ENCODE peak calls at places on chromosomes 6 and 20, in six cellular contexts. K, U, E, W, C and X are unnamed samples.
A peak's percentile ranks its signal among the peaks of the same experiment; 100 is the strongest.

GRCh38 chr20:44028868-44029847 is 114.5 kb downstream of the TOX2 start:
- DNase-seq in K (no peak), E (no peak), C (no peak), U (no peak), W (no peak), X (no peak)

GRCh38 chr6:20438462-20439070 is 36.9 kb downstream of the E2F3 start:
- DNase-seq in W (no peak), E (no peak), U (no peak), C (no peak), K (no peak), X (no peak)

GRCh38 chr6:144661101-144661806 is 376.1 kb downstream of the UTRN start:
- DNase-seq in K (no peak), E (no peak), U (peak; percentile 62), W (no peak), C (no peak), X (no peak)

GRCh38 chr6:105301756-105302616 is 100.9 kb downstream of the PREP start:
- DNase-seq in U (no peak), K (no peak), E (no peak), W (no peak), C (no peak), X (no peak)

GRCh38 chr6:42338573-42339218 is 113.0 kb downstream of the TRERF1 start:
- DNase-seq in C (peak; percentile 95), U (peak; percentile 99), K (no peak), W (no peak), E (no peak), X (no peak)

GRCh38 chr20:43925215-43925614 is 10.6 kb downstream of the TOX2 start:
- DNase-seq in U (no peak), E (no peak), W (no peak), C (no peak), K (no peak), X (no peak)

GRCh38 chr6:146878564-146879343 is 280.0 kb downstream of the ADGB start:
- DNase-seq in K (no peak), C (no peak), W (no peak), U (no peak), E (no peak), X (no peak)

GRCh38 chr6:157530126-157530525 is 149.1 kb downstream of the ZDHHC14 start:
- DNase-seq in W (no peak), K (no peak), E (no peak), C (no peak), U (no peak), X (no peak)

GRCh38 chr6:46419576-46420002 is 71.7 kb downstream of the RCAN2 start:
- DNase-seq in K (no peak), U (peak; percentile 48), C (peak; percentile 15), W (no peak), E (peak; percentile 41), X (peak; percentile 54)

GRCh38 chr6:75337805-75338204 is 53.2 kb upstream of the TMEM30A start:
- DNase-seq in K (no peak), C (no peak), E (no peak), U (peak; percentile 39), W (no peak), X (no peak)

GRCh38 chr6:130326496-130326895 is 39.3 kb upstream of the TMEM200A start:
- DNase-seq in E (no peak), C (no peak), U (peak; percentile 62), K (no peak), W (no peak), X (no peak)

GRCh38 chr20:4509825-4510522 is 211.7 kb upstream of the PRND start:
- DNase-seq in K (no peak), C (no peak), W (no peak), E (no peak), U (peak; percentile 52), X (no peak)

GRCh38 chr6:149964243-149965190 is 774 bp downstream of the ULBP1 start:
- DNase-seq in K (no peak), C (no peak), E (no peak), U (peak; percentile 23), W (no peak), X (no peak)

GRCh38 chr6:2858678-2859324 is 17.1 kb upstream of the SERPINB1 start:
- DNase-seq in C (no peak), U (no peak), W (no peak), K (no peak), E (no peak), X (no peak)

GRCh38 chr20:63285636-63286615 is 7.1 kb upstream of the COL20A1 start:
- DNase-seq in E (peak; percentile 22), U (no peak), W (no peak), C (no peak), K (peak; percentile 10), X (no peak)

GRCh38 chr6:47736083-47736700 is 37.8 kb downstream of the ADGRF4 start:
- DNase-seq in C (no peak), K (no peak), W (no peak), U (peak; percentile 43), E (no peak), X (no peak)

DNA sequence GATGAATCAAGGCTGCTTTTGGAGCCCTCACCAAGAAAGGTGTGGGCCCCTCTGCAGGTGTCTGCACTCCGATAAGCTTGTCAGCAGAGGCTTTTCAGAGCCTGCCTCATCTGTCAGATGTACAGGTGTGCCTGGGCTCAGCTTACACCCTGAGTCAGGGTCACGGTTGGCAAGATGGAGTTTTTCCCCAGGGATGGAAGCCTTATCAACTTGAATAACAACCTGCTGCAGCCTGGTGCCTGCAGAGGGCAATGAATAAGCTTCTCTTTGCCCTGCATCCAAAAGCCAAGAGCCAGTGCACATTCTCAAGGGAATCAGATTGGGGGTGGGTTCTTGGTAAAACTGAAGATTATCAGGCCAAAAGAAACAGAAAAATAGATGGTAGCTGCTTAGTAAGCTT is 427.1 kb downstream of the CD83 start:
- DNase-seq in W (no peak), U (no peak), C (no peak), K (no peak), E (no peak), X (no peak)
- TF ChIP-seq CTCF in W (no peak), U (no peak), C (no peak), K (no peak), E (no peak), X (no peak)

DNA sequence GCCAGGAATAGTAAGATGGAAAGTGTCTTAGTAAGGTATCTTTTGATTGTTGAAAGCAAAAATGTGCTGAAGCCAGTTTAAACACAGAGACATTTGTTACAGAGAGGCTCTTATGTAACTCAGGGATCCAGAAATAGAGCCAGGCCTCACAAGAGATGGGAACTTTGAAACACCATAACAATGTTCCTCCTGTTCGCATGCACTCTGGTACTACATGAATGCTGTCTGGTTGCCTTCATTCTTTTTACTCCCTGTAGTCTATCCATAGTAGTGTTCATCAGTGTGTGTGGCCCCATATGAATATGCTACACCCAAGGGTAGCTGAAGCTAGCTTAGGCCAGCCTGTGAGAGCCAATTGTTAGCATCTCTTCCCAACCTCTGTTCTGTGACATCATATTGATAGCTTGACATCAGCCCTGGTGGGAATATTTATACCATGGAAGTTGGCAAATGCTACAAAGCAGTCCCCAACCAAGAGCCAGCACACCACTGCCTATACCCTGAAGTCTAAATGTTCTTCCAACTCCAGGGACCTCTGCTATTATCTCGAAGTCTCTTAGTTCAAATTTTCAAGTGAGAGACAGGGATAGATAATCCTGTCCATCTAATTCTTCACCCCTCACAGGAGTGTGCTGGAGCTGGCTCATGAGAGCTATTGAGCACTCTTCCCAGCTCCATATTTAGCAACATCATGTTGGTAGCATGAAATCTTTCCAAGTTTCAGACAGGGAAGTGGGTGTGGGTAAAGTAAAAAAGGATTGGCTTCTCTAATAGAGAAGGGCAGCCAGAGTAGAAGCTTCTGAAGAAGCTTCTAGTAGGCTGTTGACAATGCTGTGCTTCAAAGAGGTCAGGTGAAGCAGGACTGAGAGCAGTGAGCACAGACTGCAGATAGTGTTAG is 7.0 kb downstream of the NDUFAF5 start:
- DNase-seq in E (no peak), U (no peak), W (no peak), K (no peak), C (no peak), X (no peak)
- H3K27ac ChIP-seq in E (peak overlapping the region; percentile 56), U (no peak overlapping the region), W (no peak overlapping the region), K (peak overlapping the region; percentile 71), C (no peak overlapping the region), X (peak overlapping the region; percentile 43)

GRCh38 chr6:99905209-99906106 is 88.6 kb downstream of the MCHR2 start:
- DNase-seq in W (no peak), E (no peak), U (peak; percentile 36), C (no peak), K (no peak), X (no peak)
- TF ChIP-seq CTCF in W (peak; percentile 54), E (peak; percentile 41), U (peak; percentile 76), C (peak; percentile 74), K (peak; percentile 49), X (peak; percentile 64)

DNA sequence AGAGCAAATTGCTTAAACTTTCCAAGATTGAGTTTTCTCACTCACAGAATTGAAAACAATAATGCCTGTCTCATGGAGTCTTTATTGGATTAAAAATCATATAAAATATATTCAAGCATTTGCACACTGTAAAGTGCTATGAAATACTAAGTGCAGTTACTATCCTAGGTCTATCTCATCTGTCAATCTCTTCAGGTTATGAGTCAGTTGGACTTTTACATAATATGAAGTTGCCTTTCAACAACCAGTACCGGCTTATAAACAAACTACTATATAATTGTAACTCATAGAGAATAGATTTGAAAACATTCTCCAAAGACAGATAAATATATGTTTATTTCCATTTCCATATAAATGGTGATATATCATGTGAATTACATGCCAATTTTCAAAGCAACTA is 20.4 kb upstream of the GSTA4 start:
- DNase-seq in E (no peak), U (no peak), K (no peak), W (no peak), C (no peak), X (no peak)
- H3K27ac ChIP-seq in E (no peak overlapping the region), U (no peak overlapping the region), K (no peak overlapping the region), W (no peak overlapping the region), C (no peak overlapping the region), X (no peak overlapping the region)

GRCh38 chr6:133463789-133464188 is 222.6 kb downstream of the EYA4 start:
- DNase-seq in K (no peak), C (no peak), W (no peak), E (no peak), U (peak; percentile 4), X (no peak)
- TF ChIP-seq CTCF in K (no peak), C (no peak), W (no peak), E (no peak), U (no peak), X (no peak)

DNA sequence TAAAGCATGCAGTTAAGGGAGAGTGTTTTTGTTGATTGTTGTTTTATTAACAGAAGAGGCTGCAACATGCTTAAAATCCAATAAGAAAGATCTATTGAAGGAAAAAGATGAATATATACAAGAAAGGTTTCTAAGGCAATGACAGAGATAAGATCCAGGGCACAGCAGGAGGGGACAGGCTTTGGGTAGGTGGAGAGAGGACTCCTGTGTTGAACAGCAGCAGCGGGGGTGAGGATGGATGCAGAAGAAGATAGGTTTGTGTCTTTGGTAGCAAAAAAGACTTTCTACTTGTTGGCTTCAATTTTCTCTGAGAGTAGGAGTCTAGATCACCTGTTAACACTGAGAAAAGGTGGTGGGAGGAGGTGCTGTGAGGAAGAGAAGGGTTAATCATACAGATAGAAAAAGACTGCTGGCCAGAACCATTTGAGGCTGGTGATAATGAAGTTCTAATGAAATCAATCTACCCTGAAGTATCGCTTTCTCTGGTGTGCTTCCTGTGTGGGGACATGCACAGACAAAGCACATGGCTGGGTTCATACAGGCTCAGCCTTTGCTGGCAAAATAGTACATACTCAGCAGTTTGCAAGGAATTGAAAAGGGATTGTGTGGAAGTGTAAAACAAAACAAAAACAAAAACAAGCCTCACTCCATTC is 17.2 kb upstream of the DST start:
- DNase-seq in U (no peak), K (no peak), C (no peak), W (no peak), E (no peak), X (no peak)
- H3K27ac ChIP-seq in U (no peak overlapping the region), K (peak overlapping the region; percentile 61), C (no peak overlapping the region), W (no peak overlapping the region), E (no peak overlapping the region), X (peak overlapping the region; percentile 72)

GRCh38 chr6:30626484-30627366 is at the start of gene ATAT1:
- DNase-seq in C (no peak), K (peak; percentile 89), U (peak; percentile 76), W (peak; percentile 87), E (peak; percentile 92), X (peak; percentile 94)
- TF ChIP-seq CTCF in C (peak; percentile 48), K (peak; percentile 24), U (peak; percentile 28), W (peak; percentile 31), E (peak; percentile 53), X (peak; percentile 45)